ENCODE peak calls at places on chromosomes 4 and X, in eight cellular contexts. N is left ventricle myocardium superior; M is WTC11; T is fibroblast of pulmonary artery; W is GOT3; H is NCI-H1436; P is activated CD8-positive, alpha-beta T cell treated with anti-CD3 and anti-CD28 coated beads, Interleukin-2, amount 10 ng/mL, durations not matched to agents 7 days and 5 days; K is GDM1. D is an unnamed sample.

GRCh38 chrX:18887821-18888205 is 96.1 kb downstream of the PHKA2 start:
- DNase-seq in N (no peak), M (no peak), T (no peak), W (no peak), H (no peak), P (no peak), K (no peak), D (peak)

GRCh38 chr4:10063544-10064300 is 42.4 kb upstream of the SLC2A9 start:
- DNase-seq in N (peak), M (peak), T (peak), W (no peak), H (no peak), P (no peak), K (no peak), D (no peak)

GRCh38 chr4:38162240-38162784 is 202.1 kb downstream of the PTTG2 start:
- DNase-seq in N (no peak), M (no peak), T (peak), W (peak), H (no peak), P (no peak), K (no peak), D (no peak)

GRCh38 chrX:77785400-77785745 is 643 bp downstream of the ATRX start:
- DNase-seq in N (no peak), M (peak), T (no peak), W (no peak), H (peak), P (peak), K (no peak), D (no peak)

GRCh38 chrX:4315891-4316290 is 602.4 kb upstream of the PRKX start:
- DNase-seq in N (no peak), M (no peak), T (no peak), W (no peak), H (no peak), P (no peak), K (no peak), D (no peak)

GRCh38 chr4:6999172-7000086 is 43.7 kb upstream of the TADA2B start:
- DNase-seq in N (no peak), M (no peak), T (no peak), W (no peak), H (no peak), P (peak), K (no peak), D (no peak)

GRCh38 chr4:74541611-74542177 is 96.8 kb downstream of the AREG start:
- DNase-seq in N (no peak), M (no peak), T (no peak), W (no peak), H (no peak), P (no peak), K (peak), D (no peak)

GRCh38 chrX:29225670-29226069 is 638.4 kb downstream of the IL1RAPL1 start:
- DNase-seq in N (no peak), M (no peak), T (no peak), W (no peak), H (no peak), P (no peak), K (no peak), D (no peak)

GRCh38 chrX:131812847-131813825 is 210.0 kb upstream of the STK26 start:
- DNase-seq in N (no peak), M (no peak), T (no peak), W (no peak), H (no peak), P (peak), K (peak), D (no peak)